ENCODE peak calls at places on chromosomes 5 and 9, in nine cellular contexts. T is fibroblast of lung, I is progenitor cell of endocrine pancreas, B is testis, E is uterus, Q is H9, L is endothelial cell, C is IMR-90, K is HepG2. D is an unnamed sample.

GRCh38 chr9:78713746-78714405 is 417.0 kb downstream of the PSAT1 start:
- DNase-seq in E (no peak), Q (no peak), L (no peak), T (peak), K (no peak), C (peak), B (no peak), I (no peak), D (no peak)

GRCh38 chr5:81326554-81326953 is 25.2 kb downstream of the ZCCHC9 start:
- DNase-seq in E (no peak), B (no peak), I (no peak), Q (no peak), L (no peak), K (no peak), C (peak), T (peak), D (no peak)

GRCh38 chr9:115715656-115716055 is 437.9 kb upstream of the PAPPA start:
- DNase-seq in L (no peak), T (no peak), B (no peak), E (no peak), Q (no peak), I (no peak), K (no peak), C (no peak), D (no peak)

GRCh38 chr9:92738661-92739081 is 26.0 kb downstream of the BICD2 start:
- DNase-seq in E (no peak), I (no peak), C (no peak), K (no peak), B (no peak), T (peak), L (no peak), Q (no peak), D (no peak)

GRCh38 chr9:6272229-6272597 is 56.0 kb upstream of the TPD52L3 start:
- DNase-seq in B (peak), I (no peak), L (no peak), K (peak), Q (no peak), E (peak), C (peak), T (peak), D (no peak)

GRCh38 chr5:11640474-11640873 is 263.8 kb downstream of the CTNND2 start:
- DNase-seq in Q (no peak), E (no peak), B (no peak), T (no peak), C (no peak), L (no peak), I (no peak), K (no peak), D (no peak)

GRCh38 chr9:136821333-136822031 is 13.7 kb downstream of the RABL6 start:
- DNase-seq in K (no peak), B (no peak), L (peak), T (peak), Q (no peak), C (no peak), I (no peak), E (no peak), D (no peak)

GRCh38 chr5:19900269-19900668 is 87.7 kb downstream of the CDH18 start:
- DNase-seq in T (no peak), Q (no peak), B (no peak), K (no peak), I (no peak), E (no peak), C (no peak), L (no peak), D (no peak)

GRCh38 chr5:59124983-59125960 is 542.4 kb downstream of the RAB3C start:
- DNase-seq in I (no peak), L (peak), E (no peak), T (no peak), Q (no peak), C (peak), B (no peak), K (no peak), D (no peak)

GRCh38 chr9:105007143-105007542 is 79.2 kb upstream of the ABCA1 start:
- DNase-seq in B (no peak), I (no peak), C (peak), K (no peak), E (no peak), Q (no peak), L (no peak), T (peak), D (no peak)

GRCh38 chr9:80954521-80954920 is 734.8 kb downstream of the TLE1 start:
- DNase-seq in T (no peak), B (no peak), K (no peak), L (no peak), Q (no peak), I (no peak), E (no peak), C (peak), D (no peak)

GRCh38 chr9:13786131-13786530 is 506.6 kb upstream of the MPDZ start:
- DNase-seq in C (peak), I (no peak), L (no peak), Q (no peak), T (peak), B (no peak), K (no peak), E (peak), D (no peak)

GRCh38 chr9:92564982-92565381 is 29.2 kb upstream of the ECM2 start:
- DNase-seq in L (no peak), Q (no peak), E (no peak), I (no peak), T (peak), K (no peak), B (no peak), C (peak), D (no peak)

GRCh38 chr5:7576023-7576715 is 180.2 kb downstream of the ADCY2 start:
- DNase-seq in C (no peak), B (no peak), Q (no peak), E (no peak), I (no peak), L (no peak), T (no peak), K (no peak), D (no peak)

GRCh38 chr5:57841671-57842375 is 359.2 kb upstream of the ACTBL2 start:
- DNase-seq in I (no peak), K (no peak), E (no peak), B (no peak), C (peak), Q (peak), L (peak), T (peak), D (no peak)

GRCh38 chr5:113246371-113246870 is 188.4 kb downstream of the TSSK1B start:
- DNase-seq in C (no peak), E (peak), B (no peak), Q (no peak), T (peak), I (no peak), L (no peak), K (no peak), D (no peak)

GRCh38 chr9:19967567-19968459 is 179.0 kb upstream of the SLC24A2 start:
- DNase-seq in C (no peak), E (no peak), Q (peak), B (no peak), I (no peak), K (no peak), T (no peak), L (no peak), D (no peak)

DNA sequence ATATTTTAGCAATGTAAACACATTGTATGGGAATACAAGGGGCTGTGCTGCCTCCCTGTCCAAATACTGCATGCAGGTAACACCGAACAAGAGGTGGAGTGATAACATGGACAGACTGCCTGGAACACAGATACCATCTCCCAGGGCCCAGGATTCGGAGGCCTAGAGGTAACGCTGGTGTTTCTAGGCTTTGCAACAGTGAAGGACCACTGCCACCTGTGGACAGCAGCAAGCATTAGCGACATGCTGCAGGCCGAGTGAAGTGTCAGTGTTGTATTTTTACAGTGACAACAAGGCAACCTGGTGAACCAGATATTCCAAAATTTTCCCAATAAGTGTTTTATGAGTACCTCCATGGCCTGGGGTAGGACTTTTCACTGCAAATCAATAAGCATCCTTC is 379.2 kb downstream of the DMRT2 start:
- DNase-seq in Q (no peak), I (no peak), E (no peak), T (no peak), C (no peak), L (peak), K (peak), B (peak), D (no peak)
- TF ChIP-seq CTCF in Q (peak), I (peak), E (no peak), T (no peak), C (no peak), L (no peak), K (peak), B (no peak), D (no peak)

GRCh38 chr9:113573303-113573958 is 109.9 kb downstream of the RGS3 start:
- DNase-seq in Q (no peak), L (no peak), E (peak), K (no peak), B (no peak), I (no peak), C (no peak), T (no peak), D (no peak)
- TF ChIP-seq CTCF in Q (no peak), L (no peak), E (no peak), K (no peak), B (no peak), I (no peak), C (no peak), T (no peak), D (no peak)

DNA sequence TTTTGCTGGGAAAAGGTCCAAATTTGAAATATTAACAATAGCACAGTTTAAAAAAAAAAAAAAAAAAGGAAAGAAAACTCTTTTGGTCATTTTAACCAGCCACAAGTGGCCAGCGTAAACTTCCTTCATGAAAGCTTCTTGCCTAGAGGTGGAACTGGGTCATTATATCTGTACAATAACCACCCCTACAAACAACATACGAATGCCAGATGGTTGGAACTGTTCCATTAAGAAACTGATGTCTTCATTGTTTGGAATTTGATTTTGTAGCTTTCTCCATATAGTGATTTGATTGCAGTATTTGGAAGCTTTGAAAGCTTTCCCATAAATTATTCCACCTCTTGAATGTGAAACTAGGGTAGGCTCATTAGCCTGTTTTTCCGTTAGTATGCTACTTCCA is 18.3 kb upstream of the LPAR1 start:
- DNase-seq in C (peak), I (no peak), B (no peak), Q (no peak), T (peak), E (no peak), K (no peak), L (no peak), D (no peak)
- TF ChIP-seq CTCF in C (no peak), I (no peak), B (no peak), Q (no peak), T (no peak), E (no peak), K (no peak), L (no peak), D (no peak)

DNA sequence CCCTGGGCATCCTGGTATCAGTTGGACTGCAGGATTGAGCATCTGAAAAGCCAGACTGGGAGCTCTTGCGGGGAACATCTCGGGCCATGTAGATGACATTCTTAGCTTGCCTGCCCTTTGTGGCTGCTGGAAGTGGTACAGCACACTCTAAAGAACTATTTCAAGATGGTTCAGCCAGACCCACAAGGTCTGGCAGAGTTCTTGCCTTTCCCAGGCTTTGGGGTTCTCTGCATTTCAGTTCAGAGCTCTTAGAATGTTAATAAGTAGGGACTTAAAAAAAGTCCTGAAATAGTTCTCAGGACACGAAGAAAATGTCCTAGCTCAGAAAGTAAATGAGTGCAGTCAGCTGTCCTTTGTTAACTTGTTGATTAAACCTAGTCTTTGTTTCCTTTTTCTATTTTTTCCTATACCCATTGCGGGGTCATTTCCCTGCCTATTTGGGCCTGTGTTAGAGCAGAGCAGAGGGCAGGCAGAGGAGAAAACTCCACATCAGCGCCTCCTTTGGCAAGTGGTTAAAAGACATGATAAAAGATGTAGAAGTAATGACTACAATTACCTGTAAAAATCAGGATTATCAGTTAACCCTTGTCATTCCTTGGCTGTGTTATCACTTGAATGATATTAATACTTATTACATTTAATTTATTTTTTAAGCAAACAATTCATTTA is 291.5 kb downstream of the ZSWIM6 start:
- DNase-seq in E (no peak), C (no peak), Q (peak), T (peak), L (peak), B (peak), I (no peak), K (peak), D (no peak)
- TF ChIP-seq CTCF in E (no peak), C (peak), Q (peak), T (peak), L (no peak), B (no peak), I (peak), K (no peak), D (no peak)

GRCh38 chr9:127751269-127752054 is 16.4 kb upstream of the TOR2A start:
- DNase-seq in C (no peak), T (no peak), I (peak), E (no peak), Q (peak), L (peak), K (no peak), B (no peak), D (no peak)

GRCh38 chr9:127744407-127745110 is 9.5 kb upstream of the TOR2A start:
- DNase-seq in B (no peak), C (no peak), T (no peak), I (no peak), K (no peak), L (no peak), E (no peak), Q (no peak), D (no peak)

GRCh38 chr9:127749090-127749787 is 14.1 kb upstream of the TOR2A start:
- DNase-seq in B (no peak), T (no peak), E (no peak), I (no peak), C (no peak), K (no peak), L (no peak), Q (no peak), D (no peak)

GRCh38 chr9:127742435-127743088 is 7.5 kb upstream of the TOR2A start:
- DNase-seq in I (peak), K (no peak), T (peak), B (peak), E (peak), C (peak), L (no peak), Q (peak), D (no peak)

GRCh38 chr9:127746959-127747569 is 12.0 kb upstream of the TOR2A start:
- DNase-seq in B (no peak), T (no peak), K (no peak), Q (no peak), E (no peak), C (no peak), I (no peak), L (no peak), D (no peak)
- TF ChIP-seq CTCF in B (no peak), T (no peak), K (peak), Q (no peak), E (no peak), C (no peak), I (no peak), L (no peak), D (no peak)